ENCODE peak calls at places on chromosomes 5 and 9, in five cellular contexts. L is left lung, I is adrenal gland, V is aorta, F is A549. T is an unnamed sample. For H3K9me3, the result is how much of the 10 kb centered on the place peaks cover.

GRCh38 chr5:97383996-97384395 is 200.9 kb upstream of the RIOK2 start:
- DNase-seq in L (no peak), I (no peak), V (no peak), F (no peak), T (no peak)

GRCh38 chr5:91670565-91670964 is 287.4 kb upstream of the ARRDC3 start:
- DNase-seq in L (no peak), I (no peak), V (no peak), F (no peak), T (no peak)

GRCh38 chr9:127710204-127710805 is 3.5 kb downstream of the CFAP157 start:
- DNase-seq in L (no peak), I (no peak), V (no peak), F (no peak), T (no peak)

GRCh38 chr5:177592905-177593304 is 902 bp downstream of the TMED9 start:
- DNase-seq in L (no peak), I (no peak), V (no peak), F (no peak), T (no peak)

GRCh38 chr5:113806823-113807222 is 293.3 kb downstream of the YTHDC2 start:
- DNase-seq in L (no peak), I (no peak), V (peak), F (no peak), T (no peak)

GRCh38 chr5:135069016-135069770 is 35.2 kb upstream of the PITX1 start:
- DNase-seq in L (no peak), I (no peak), V (no peak), F (no peak), T (no peak)

GRCh38 chr9:112439171-112439570 is 47.5 kb upstream of the KIAA1958 start:
- DNase-seq in L (no peak), I (no peak), V (no peak), F (no peak), T (no peak)

GRCh38 chr5:143318270-143318669 is 85.2 kb downstream of the NR3C1 start:
- DNase-seq in L (no peak), I (no peak), V (no peak), F (no peak), T (no peak)

GRCh38 chr5:6201626-6202025 is 176.7 kb downstream of the MED10 start:
- DNase-seq in L (no peak), I (no peak), V (no peak), F (no peak), T (no peak)

GRCh38 chr5:168988699-168989098 is 312.2 kb downstream of the SLIT3 start:
- DNase-seq in L (no peak), I (no peak), V (no peak), F (no peak), T (no peak)

GRCh38 chr9:60545346-60546315 is 368.6 kb upstream of the SPATA31A5 start:
- DNase-seq in L (peak), I (no peak), V (peak), F (no peak), T (no peak)
- H3K9me3 ChIP-seq in L (under half), I (under half), V (under half), F (under half), T (under half)

DNA sequence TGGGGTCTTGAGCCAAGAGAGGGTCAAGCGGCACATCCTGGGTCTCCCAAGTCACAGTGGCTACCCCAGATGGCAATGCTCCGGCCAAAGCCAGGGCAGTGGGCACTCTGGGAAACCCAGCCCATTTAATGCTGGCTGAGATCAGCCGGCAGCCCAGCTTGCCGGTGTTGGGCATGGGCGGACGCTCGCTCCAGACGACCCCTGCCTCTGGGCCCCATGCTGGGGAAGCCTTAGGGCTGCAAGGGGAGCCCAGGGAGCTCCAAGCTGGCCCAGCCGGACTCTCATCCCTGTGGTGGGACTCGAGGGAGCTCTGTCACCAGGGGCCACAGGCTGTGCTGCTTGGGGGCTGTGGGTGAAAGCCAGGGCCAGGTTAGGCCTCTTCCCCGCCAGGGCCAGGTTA is 5.9 kb upstream of the CARD9 start:
- DNase-seq in L (no peak), I (no peak), V (no peak), F (no peak), T (no peak)
- H3K27ac ChIP-seq in L (no peak), I (no peak), V (no peak), F (no peak), T (no peak)

GRCh38 chr5:179079165-179079987 is 19.2 kb downstream of the ZNF354C start:
- DNase-seq in L (no peak), I (no peak), V (no peak), F (no peak), T (no peak)

GRCh38 chr5:179080724-179081123 is 20.6 kb downstream of the ZNF354C start:
- DNase-seq in L (no peak), I (no peak), V (no peak), F (no peak), T (no peak)
- H3K9me3 ChIP-seq in L (under half), I (half or more), V (under half), F (half or more), T (under half)

GRCh38 chr5:138979684-138980275 is 104.6 kb upstream of the LRRTM2 start:
- DNase-seq in L (no peak), I (no peak), V (no peak), F (no peak), T (no peak)

GRCh38 chr5:138983984-138984383 is 108.8 kb upstream of the LRRTM2 start:
- DNase-seq in L (no peak), I (no peak), V (no peak), F (no peak), T (no peak)

GRCh38 chr5:138981606-138982005 is 106.5 kb upstream of the LRRTM2 start:
- DNase-seq in L (no peak), I (no peak), V (no peak), F (no peak), T (no peak)

GRCh38 chr5:138978085-138978484 is 103.0 kb upstream of the LRRTM2 start:
- DNase-seq in L (no peak), I (no peak), V (no peak), F (no peak), T (no peak)

DNA sequence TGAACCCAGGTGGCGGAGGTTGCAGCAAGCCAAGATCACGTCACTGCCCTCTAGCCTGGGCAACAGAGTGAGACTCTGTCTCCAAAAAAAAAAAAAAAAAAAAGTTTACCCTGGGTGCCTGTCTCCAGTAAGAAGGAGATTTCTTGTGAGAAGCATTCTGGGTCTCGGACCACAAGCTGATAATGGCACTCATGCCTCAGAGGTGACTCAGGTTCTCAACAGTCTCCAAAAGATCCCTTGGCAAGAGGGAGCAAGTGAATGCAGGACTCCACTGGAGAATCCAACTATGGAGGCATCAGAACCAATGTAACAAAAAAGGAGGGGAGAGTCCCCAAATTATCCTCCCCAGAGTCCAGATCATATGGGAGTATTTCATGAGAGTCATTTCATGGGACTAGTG is 106.0 kb upstream of the LRRTM2 start:
- DNase-seq in L (no peak), I (no peak), V (no peak), F (no peak), T (no peak)
- H3K27ac ChIP-seq in L (no peak), I (no peak), V (no peak), F (no peak), T (no peak)

T was measured in colonic mucosa.